ENCODE peak calls at places on chromosomes 2 and 18, in nine cellular contexts. V, U, N, I, K, F, H, P and X are unnamed samples.

GRCh38 chr2:192957425-192957824 is 762.7 kb upstream of the TMEFF2 start:
- DNase-seq in I (no peak), H (no peak), V (no peak), P (no peak), F (no peak), K (no peak), N (no peak), U (no peak), X (no peak)

GRCh38 chr2:9139491-9140443 is 66.8 kb upstream of the ASAP2 start:
- DNase-seq in H (peak; percentile 63), V (peak; percentile 74), P (peak; percentile 95), N (peak; percentile 64), I (peak; percentile 60), K (peak; percentile 76), U (no peak), F (no peak), X (peak; percentile 76)

GRCh38 chr18:37662099-37662498 is 96.5 kb upstream of the CELF4 start:
- DNase-seq in H (no peak), I (no peak), K (no peak), P (no peak), V (no peak), U (no peak), N (no peak), F (no peak), X (no peak)

GRCh38 chr18:78688916-78689315 is 290.7 kb upstream of the SALL3 start:
- DNase-seq in V (no peak), F (no peak), U (no peak), K (no peak), P (no peak), H (no peak), I (no peak), N (no peak), X (no peak)

GRCh38 chr2:226011716-226012115 is 612.2 kb downstream of the NYAP2 start:
- DNase-seq in H (no peak), V (no peak), I (no peak), F (no peak), N (no peak), P (no peak), U (no peak), K (no peak), X (no peak)

GRCh38 chr2:178776725-178777124 is 30.5 kb downstream of the TTN start:
- DNase-seq in K (no peak), F (no peak), H (no peak), V (no peak), U (no peak), N (no peak), I (no peak), P (no peak), X (no peak)

GRCh38 chr2:101185085-101185484 is 33.9 kb upstream of the TBC1D8 start:
- DNase-seq in H (no peak), N (no peak), U (no peak), P (no peak), I (no peak), K (no peak), F (no peak), V (no peak), X (no peak)

GRCh38 chr2:196677404-196677803 is 37.9 kb downstream of the CCDC150 start:
- DNase-seq in I (no peak), P (no peak), N (no peak), V (peak; percentile 15), U (no peak), F (peak; percentile 14), K (no peak), H (no peak), X (no peak)

GRCh38 chr18:73636355-73636754 is 511.3 kb downstream of the FBXO15 start:
- DNase-seq in P (no peak), U (no peak), N (no peak), K (no peak), F (no peak), H (no peak), I (no peak), V (peak; percentile 26), X (no peak)

GRCh38 chr18:46939337-46939963 is 22.0 kb downstream of the KATNAL2 start:
- DNase-seq in H (no peak), K (no peak), N (no peak), U (no peak), I (no peak), P (no peak), F (no peak), V (peak; percentile 8), X (no peak)

GRCh38 chr2:184472481-184472880 is 125.8 kb upstream of the ZNF804A start:
- DNase-seq in U (no peak), V (no peak), I (no peak), K (no peak), P (no peak), F (no peak), N (no peak), H (no peak), X (no peak)

GRCh38 chr2:139225961-139226360 is 445.8 kb upstream of the NXPH2 start:
- DNase-seq in H (no peak), K (no peak), P (no peak), N (no peak), F (no peak), V (no peak), U (no peak), I (no peak), X (no peak)

GRCh38 chr18:79609841-79610281 is 69.7 kb upstream of the CTDP1 start:
- DNase-seq in H (no peak), P (no peak), K (no peak), I (no peak), F (no peak), N (no peak), V (no peak), U (no peak), X (peak; percentile 61)

GRCh38 chr2:134333646-134334189 is 79.8 kb downstream of the MGAT5 start:
- DNase-seq in H (no peak), U (no peak), N (no peak), V (no peak), I (peak; percentile 88), P (no peak), F (no peak), K (no peak), X (no peak)

GRCh38 chr18:79952996-79953559 is 1.6 kb upstream of the SLC66A2 start:
- DNase-seq in H (no peak), P (no peak), F (no peak), V (no peak), N (peak; percentile 54), U (no peak), I (peak; percentile 24), K (no peak), X (peak; percentile 64)

GRCh38 chr2:147760984-147761383 is 83.8 kb upstream of the ACVR2A start:
- DNase-seq in K (no peak), V (no peak), N (no peak), U (no peak), H (no peak), I (no peak), F (no peak), P (no peak), X (no peak)

GRCh38 chr2:7703523-7704144 is 786.4 kb downstream of the RNF144A start:
- DNase-seq in U (no peak), I (peak; percentile 65), F (no peak), K (no peak), V (no peak), H (no peak), N (no peak), P (no peak), X (no peak)

GRCh38 chr2:25122367-25122766 is 46.0 kb downstream of the POMC start:
- DNase-seq in U (no peak), V (no peak), H (no peak), I (no peak), K (no peak), P (no peak), F (no peak), N (no peak), X (no peak)